ENCODE peak calls at places on chromosomes 11 and 22, in seven cellular contexts. K is bronchial epithelial cell, Z is WTC11, A is GM12865, W is transverse colon, T is AG04449, E is HFFc6. P is an unnamed sample.

GRCh38 chr11:119567667-119568582 is 145.0 kb upstream of the THY1 start:
- DNase-seq in K (peak), Z (no peak), A (peak), W (no peak), T (peak), E (peak), P (peak)

GRCh38 chr11:9755561-9755960 is 91.7 kb downstream of the SWAP70 start:
- DNase-seq in K (no peak), Z (no peak), A (no peak), W (no peak), T (peak), E (peak), P (no peak)

GRCh38 chr11:126518130-126518995 is 162.9 kb downstream of the ST3GAL4 start:
- DNase-seq in K (no peak), Z (no peak), A (no peak), W (no peak), T (no peak), E (no peak), P (no peak)

GRCh38 chr11:31655483-31655882 is 145.9 kb downstream of the ELP4 start:
- DNase-seq in K (peak), Z (no peak), A (no peak), W (no peak), T (peak), E (peak), P (peak)

GRCh38 chr11:72333657-72334056 is 89.7 kb upstream of the PHOX2A start:
- DNase-seq in K (no peak), Z (peak), A (no peak), W (no peak), T (no peak), E (no peak), P (no peak)

GRCh38 chr11:78647986-78648875 is 73.6 kb upstream of the NARS2 start:
- DNase-seq in K (no peak), Z (no peak), A (no peak), W (no peak), T (no peak), E (no peak), P (no peak)

GRCh38 chr22:29461263-29461662 is 18.8 kb upstream of the NEFH start:
- DNase-seq in K (no peak), Z (no peak), A (no peak), W (no peak), T (no peak), E (no peak), P (no peak)

GRCh38 chr11:88229303-88229702 is 54.1 kb upstream of the RAB38 start:
- DNase-seq in K (no peak), Z (no peak), A (no peak), W (no peak), T (no peak), E (no peak), P (no peak)

GRCh38 chr22:48632641-48633246 is 1194.9 kb downstream of the BRD1 start:
- DNase-seq in K (no peak), Z (no peak), A (no peak), W (no peak), T (no peak), E (no peak), P (no peak)

GRCh38 chr11:126442523-126442922 is 87.0 kb downstream of the ST3GAL4 start:
- DNase-seq in K (no peak), Z (no peak), A (no peak), W (no peak), T (no peak), E (no peak), P (no peak)

GRCh38 chr22:47623740-47624103 is 861.3 kb downstream of the TBC1D22A start:
- DNase-seq in K (no peak), Z (no peak), A (no peak), W (no peak), T (no peak), E (no peak), P (no peak)

GRCh38 chr11:47104337-47104950 is 72.2 kb downstream of the ARFGAP2 start:
- DNase-seq in K (no peak), Z (peak), A (no peak), W (no peak), T (peak), E (peak), P (no peak)

GRCh38 chr11:66541892-66542291 is 4.0 kb downstream of the ZDHHC24 start:
- DNase-seq in K (no peak), Z (no peak), A (no peak), W (no peak), T (no peak), E (no peak), P (no peak)

GRCh38 chr11:43366597-43367121 is 7.9 kb downstream of the TTC17 start:
- DNase-seq in K (no peak), Z (no peak), A (peak), W (no peak), T (no peak), E (peak), P (peak)

GRCh38 chr11:62546937-62547625 is 475 bp upstream of the AHNAK start:
- DNase-seq in K (peak), Z (peak), A (no peak), W (peak), T (no peak), E (peak), P (peak)

GRCh38 chr11:88475991-88476418 is 138.5 kb upstream of the CTSC start:
- DNase-seq in K (peak), Z (no peak), A (no peak), W (no peak), T (no peak), E (peak), P (no peak)

GRCh38 chr22:24118689-24119384 is 62.5 kb upstream of the SUSD2 start:
- DNase-seq in K (no peak), Z (no peak), A (no peak), W (no peak), T (no peak), E (no peak), P (no peak)

GRCh38 chr11:6850526-6850925 is 5.0 kb downstream of the OR10A5 start:
- DNase-seq in K (peak), Z (no peak), A (no peak), W (no peak), T (no peak), E (no peak), P (no peak)

GRCh38 chr11:134332782-134333181 is 994 bp downstream of the GLB1L2 start:
- DNase-seq in K (no peak), Z (no peak), A (no peak), W (no peak), T (no peak), E (no peak), P (no peak)

GRCh38 chr11:46200537-46201281 is 76.8 kb upstream of the CREB3L1 start:
- DNase-seq in K (peak), Z (no peak), A (no peak), W (no peak), T (no peak), E (peak), P (peak)

GRCh38 chr11:64223001-64223651 is 2.9 kb downstream of the TRPT1 start:
- DNase-seq in K (no peak), Z (no peak), A (no peak), W (no peak), T (no peak), E (no peak), P (no peak)

GRCh38 chr11:114040706-114041211 is 18.8 kb upstream of the ZBTB16 start:
- DNase-seq in K (peak), Z (no peak), A (no peak), W (peak), T (no peak), E (peak), P (peak)

GRCh38 chr11:134236834-134237556 is 12.5 kb downstream of the VPS26B start:
- DNase-seq in K (no peak), Z (no peak), A (no peak), W (no peak), T (no peak), E (peak), P (no peak)

GRCh38 chr22:45468872-45469572 is 33.7 kb upstream of the FBLN1 start:
- DNase-seq in K (peak), Z (no peak), A (no peak), W (no peak), T (no peak), E (peak), P (peak)

GRCh38 chr11:1501421-1502167 is 15.0 kb upstream of the MOB2 start:
- DNase-seq in K (no peak), Z (no peak), A (no peak), W (no peak), T (no peak), E (no peak), P (no peak)

GRCh38 chr22:20240900-20241299 is 27.2 kb downstream of the RTN4R start:
- DNase-seq in K (no peak), Z (no peak), A (no peak), W (no peak), T (no peak), E (no peak), P (no peak)

GRCh38 chr22:20239063-20239950 is 28.8 kb downstream of the RTN4R start:
- DNase-seq in K (no peak), Z (no peak), A (no peak), W (peak), T (no peak), E (no peak), P (no peak)

GRCh38 chr22:20237480-20238440 is 30.4 kb downstream of the RTN4R start:
- DNase-seq in K (peak), Z (no peak), A (no peak), W (no peak), T (no peak), E (no peak), P (peak)

GRCh38 chr22:20239951-20240773 is 28.0 kb downstream of the RTN4R start:
- DNase-seq in K (no peak), Z (peak), A (no peak), W (no peak), T (no peak), E (no peak), P (no peak)

GRCh38 chr22:20238567-20239062 is 29.5 kb downstream of the RTN4R start:
- DNase-seq in K (peak), Z (peak), A (peak), W (peak), T (no peak), E (no peak), P (peak)
- TF ChIP-seq CTCF in K (peak), Z (peak), A (peak), W (peak), T (peak), E (peak), P (peak)

DNA sequence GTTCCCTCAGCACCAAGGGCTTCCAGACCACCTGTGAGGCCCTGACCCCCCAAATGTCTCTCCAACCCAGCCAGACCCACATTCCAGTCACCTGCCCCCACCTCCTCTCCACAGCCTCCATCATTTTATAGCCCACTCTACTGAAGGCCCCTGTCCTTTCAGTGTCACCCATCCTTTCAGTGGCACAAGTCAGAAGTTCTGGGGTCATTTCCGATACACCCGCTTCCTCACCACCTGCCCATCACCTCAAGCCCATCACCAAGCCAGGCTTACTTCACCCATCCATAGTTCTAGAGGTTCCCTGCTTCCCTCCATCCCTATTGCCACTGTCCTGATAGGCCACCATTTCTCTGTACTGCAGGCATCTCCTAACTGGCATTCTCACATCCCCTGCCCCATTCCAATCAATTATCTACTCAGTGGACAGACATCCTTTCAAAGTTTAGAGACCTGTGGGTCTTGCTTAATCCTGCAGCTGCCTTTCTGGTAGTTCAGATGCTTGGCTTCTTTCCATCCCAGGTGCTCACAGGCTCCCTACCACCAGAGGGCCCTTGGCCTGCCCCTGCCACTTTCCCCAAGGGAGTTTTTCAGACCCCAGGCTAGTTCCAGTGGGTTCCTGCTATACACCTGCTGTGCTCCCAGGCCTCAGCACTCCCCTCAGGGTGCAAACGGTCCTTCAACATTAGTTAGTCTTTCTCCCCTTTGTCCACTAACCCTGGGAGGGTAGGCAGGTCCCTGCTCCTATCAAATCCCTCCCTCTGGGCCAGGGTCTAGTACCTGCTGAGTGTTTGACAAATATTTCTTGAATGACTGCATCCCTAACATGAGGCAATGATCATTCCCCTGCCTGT is 7.6 kb downstream of the KCNQ1OT1 start:
- DNase-seq in K (peak), Z (peak), A (peak), W (no peak), T (no peak), E (no peak), P (peak)
- TF ChIP-seq CTCF in K (peak), Z (peak), A (peak), W (peak), T (peak), E (peak), P (peak)

GRCh38 chr11:68810164-68810563 is 31.6 kb downstream of the CPT1A start:
- DNase-seq in K (no peak), Z (no peak), A (no peak), W (peak), T (no peak), E (no peak), P (no peak)
- TF ChIP-seq CTCF in K (no peak), Z (no peak), A (no peak), W (no peak), T (no peak), E (no peak), P (no peak)

GRCh38 chr11:120801801-120802689 is 221.9 kb upstream of the TBCEL start:
- DNase-seq in K (peak), Z (peak), A (peak), W (peak), T (no peak), E (no peak), P (peak)
- TF ChIP-seq CTCF in K (peak), Z (peak), A (peak), W (peak), T (peak), E (peak), P (peak)

DNA sequence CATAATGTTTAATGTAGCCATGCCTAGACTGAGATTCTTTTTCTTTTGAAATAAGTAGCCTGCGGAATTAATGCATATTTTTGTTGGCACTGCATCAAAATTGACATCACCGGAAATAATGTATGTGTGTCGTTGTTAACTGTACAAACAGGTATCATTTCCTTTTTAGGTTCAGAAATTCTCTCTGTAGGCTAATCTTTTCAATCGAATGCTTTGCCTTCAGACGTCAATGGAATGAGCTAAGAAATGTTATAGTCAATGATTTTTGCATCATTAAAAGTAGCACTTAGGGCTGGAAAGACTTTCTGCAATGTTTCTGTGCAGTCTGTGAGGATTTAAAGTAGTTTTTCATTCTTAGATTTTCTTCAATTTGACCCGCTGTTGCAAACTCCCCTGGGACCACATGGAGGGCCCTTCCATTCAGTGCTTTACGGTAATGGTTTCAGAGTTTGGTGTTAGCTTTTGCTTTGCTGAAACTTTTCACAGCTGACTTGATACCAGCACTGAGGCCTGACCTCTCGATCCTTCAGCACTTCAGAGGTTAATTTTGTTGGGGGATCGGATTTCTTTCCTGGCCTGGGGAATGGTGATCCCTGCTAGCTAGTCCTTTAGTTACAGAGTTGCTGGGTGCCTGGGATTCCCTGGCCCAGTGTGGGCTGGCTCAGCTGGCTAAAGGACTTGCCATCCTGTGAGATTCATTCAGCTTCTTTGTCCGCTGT is 137.8 kb downstream of the DBX1 start:
- DNase-seq in K (peak), Z (peak), A (peak), W (no peak), T (no peak), E (no peak), P (peak)
- TF ChIP-seq CTCF in K (no peak), Z (no peak), A (no peak), W (no peak), T (no peak), E (no peak), P (no peak)